ENCODE peak calls at places on chromosome 11, in eight cellular contexts. One of them, this sample, is unnamed.

GRCh38 chr11:86955674-86956522 is 703 bp upstream of the FZD4 start:
- DNase-seq in GM23248: peak
- DNase-seq in keratinocyte: no peak
- DNase-seq in GM23338: peak
- DNase-seq in HCT116: peak
- DNase-seq in fibroblast of lung: peak
- DNase-seq in DND-41: no peak
- DNase-seq in K562: peak
- DNase-seq in this sample: peak

GRCh38 chr11:75812542-75813040 is 2.4 kb upstream of the UVRAG start:
- DNase-seq in GM23248: no peak
- DNase-seq in keratinocyte: no peak
- DNase-seq in GM23338: peak
- DNase-seq in HCT116: no peak
- DNase-seq in fibroblast of lung: no peak
- DNase-seq in DND-41: no peak
- DNase-seq in K562: no peak
- DNase-seq in this sample: peak

GRCh38 chr11:73013021-73013420 is 129.1 kb downstream of the FCHSD2 start:
- DNase-seq in GM23248: no peak
- DNase-seq in keratinocyte: no peak
- DNase-seq in GM23338: no peak
- DNase-seq in HCT116: no peak
- DNase-seq in fibroblast of lung: no peak
- DNase-seq in DND-41: no peak
- DNase-seq in K562: no peak
- DNase-seq in this sample: no peak

GRCh38 chr11:76763573-76764348 is 19.4 kb upstream of the TSKU start:
- DNase-seq in GM23248: peak
- DNase-seq in keratinocyte: no peak
- DNase-seq in GM23338: no peak
- DNase-seq in HCT116: no peak
- DNase-seq in fibroblast of lung: peak
- DNase-seq in DND-41: no peak
- DNase-seq in K562: no peak
- DNase-seq in this sample: no peak

GRCh38 chr11:87097582-87097981 is 59.8 kb downstream of the TMEM135 start:
- DNase-seq in GM23248: peak
- DNase-seq in keratinocyte: peak
- DNase-seq in GM23338: peak
- DNase-seq in HCT116: peak
- DNase-seq in fibroblast of lung: peak
- DNase-seq in DND-41: peak
- DNase-seq in K562: peak
- DNase-seq in this sample: peak

GRCh38 chr11:113446112-113446511 is 29.1 kb downstream of the DRD2 start:
- DNase-seq in GM23248: peak
- DNase-seq in keratinocyte: no peak
- DNase-seq in GM23338: no peak
- DNase-seq in HCT116: no peak
- DNase-seq in fibroblast of lung: no peak
- DNase-seq in DND-41: no peak
- DNase-seq in K562: no peak
- DNase-seq in this sample: no peak

GRCh38 chr11:77590194-77590591 is 440 bp downstream of the AQP11 start:
- DNase-seq in GM23248: peak
- DNase-seq in keratinocyte: no peak
- DNase-seq in GM23338: peak
- DNase-seq in HCT116: no peak
- DNase-seq in fibroblast of lung: peak
- DNase-seq in DND-41: no peak
- DNase-seq in K562: no peak
- DNase-seq in this sample: no peak

GRCh38 chr11:120316880-120317688 is 8.0 kb upstream of the TLCD5 start:
- DNase-seq in GM23248: peak
- DNase-seq in keratinocyte: peak
- DNase-seq in GM23338: peak
- DNase-seq in HCT116: no peak
- DNase-seq in fibroblast of lung: peak
- DNase-seq in DND-41: no peak
- DNase-seq in K562: no peak
- DNase-seq in this sample: peak

GRCh38 chr11:19160839-19161238 is 40.9 kb downstream of the CSRP3 start:
- DNase-seq in GM23248: no peak
- DNase-seq in keratinocyte: no peak
- DNase-seq in GM23338: no peak
- DNase-seq in HCT116: no peak
- DNase-seq in fibroblast of lung: peak
- DNase-seq in DND-41: no peak
- DNase-seq in K562: no peak
- DNase-seq in this sample: no peak

GRCh38 chr11:33377100-33377851 is 120.1 kb downstream of the HIPK3 start:
- DNase-seq in GM23248: peak
- DNase-seq in keratinocyte: no peak
- DNase-seq in GM23338: no peak
- DNase-seq in HCT116: no peak
- DNase-seq in fibroblast of lung: no peak
- DNase-seq in DND-41: no peak
- DNase-seq in K562: no peak
- DNase-seq in this sample: no peak
- TF ChIP-seq EZH2 in GM23248: no peak
- TF ChIP-seq EZH2 in keratinocyte: no peak
- TF ChIP-seq EZH2 in GM23338: no peak
- TF ChIP-seq EZH2 in HCT116: no peak
- TF ChIP-seq EZH2 in fibroblast of lung: no peak
- TF ChIP-seq EZH2 in DND-41: no peak
- TF ChIP-seq EZH2 in K562: no peak
- TF ChIP-seq EZH2 in this sample: no peak

GRCh38 chr11:130157840-130158239 is 1.7 kb upstream of the ST14 start:
- DNase-seq in GM23248: no peak
- DNase-seq in keratinocyte: no peak
- DNase-seq in GM23338: no peak
- DNase-seq in HCT116: no peak
- DNase-seq in fibroblast of lung: no peak
- DNase-seq in DND-41: no peak
- DNase-seq in K562: no peak
- DNase-seq in this sample: no peak

GRCh38 chr11:130159657-130160459 is at the start of gene ST14:
- DNase-seq in GM23248: peak
- DNase-seq in keratinocyte: no peak
- DNase-seq in GM23338: peak
- DNase-seq in HCT116: no peak
- DNase-seq in fibroblast of lung: no peak
- DNase-seq in DND-41: no peak
- DNase-seq in K562: no peak
- DNase-seq in this sample: peak

GRCh38 chr11:130160460-130161090 is 993 bp downstream of the ST14 start:
- DNase-seq in GM23248: no peak
- DNase-seq in keratinocyte: no peak
- DNase-seq in GM23338: peak
- DNase-seq in HCT116: no peak
- DNase-seq in fibroblast of lung: no peak
- DNase-seq in DND-41: no peak
- DNase-seq in K562: no peak
- DNase-seq in this sample: no peak

GRCh38 chr11:130157111-130157510 is 2.5 kb upstream of the ST14 start:
- DNase-seq in GM23248: no peak
- DNase-seq in keratinocyte: no peak
- DNase-seq in GM23338: no peak
- DNase-seq in HCT116: no peak
- DNase-seq in fibroblast of lung: no peak
- DNase-seq in DND-41: no peak
- DNase-seq in K562: no peak
- DNase-seq in this sample: no peak

GRCh38 chr11:130159139-130159538 is 443 bp upstream of the ST14 start:
- DNase-seq in GM23248: no peak
- DNase-seq in keratinocyte: no peak
- DNase-seq in GM23338: peak
- DNase-seq in HCT116: no peak
- DNase-seq in fibroblast of lung: no peak
- DNase-seq in DND-41: no peak
- DNase-seq in K562: no peak
- DNase-seq in this sample: no peak
- TF ChIP-seq EZH2 in GM23248: no peak
- TF ChIP-seq EZH2 in keratinocyte: no peak
- TF ChIP-seq EZH2 in GM23338: no peak
- TF ChIP-seq EZH2 in HCT116: no peak
- TF ChIP-seq EZH2 in fibroblast of lung: peak
- TF ChIP-seq EZH2 in DND-41: no peak
- TF ChIP-seq EZH2 in K562: no peak
- TF ChIP-seq EZH2 in this sample: no peak

DNA sequence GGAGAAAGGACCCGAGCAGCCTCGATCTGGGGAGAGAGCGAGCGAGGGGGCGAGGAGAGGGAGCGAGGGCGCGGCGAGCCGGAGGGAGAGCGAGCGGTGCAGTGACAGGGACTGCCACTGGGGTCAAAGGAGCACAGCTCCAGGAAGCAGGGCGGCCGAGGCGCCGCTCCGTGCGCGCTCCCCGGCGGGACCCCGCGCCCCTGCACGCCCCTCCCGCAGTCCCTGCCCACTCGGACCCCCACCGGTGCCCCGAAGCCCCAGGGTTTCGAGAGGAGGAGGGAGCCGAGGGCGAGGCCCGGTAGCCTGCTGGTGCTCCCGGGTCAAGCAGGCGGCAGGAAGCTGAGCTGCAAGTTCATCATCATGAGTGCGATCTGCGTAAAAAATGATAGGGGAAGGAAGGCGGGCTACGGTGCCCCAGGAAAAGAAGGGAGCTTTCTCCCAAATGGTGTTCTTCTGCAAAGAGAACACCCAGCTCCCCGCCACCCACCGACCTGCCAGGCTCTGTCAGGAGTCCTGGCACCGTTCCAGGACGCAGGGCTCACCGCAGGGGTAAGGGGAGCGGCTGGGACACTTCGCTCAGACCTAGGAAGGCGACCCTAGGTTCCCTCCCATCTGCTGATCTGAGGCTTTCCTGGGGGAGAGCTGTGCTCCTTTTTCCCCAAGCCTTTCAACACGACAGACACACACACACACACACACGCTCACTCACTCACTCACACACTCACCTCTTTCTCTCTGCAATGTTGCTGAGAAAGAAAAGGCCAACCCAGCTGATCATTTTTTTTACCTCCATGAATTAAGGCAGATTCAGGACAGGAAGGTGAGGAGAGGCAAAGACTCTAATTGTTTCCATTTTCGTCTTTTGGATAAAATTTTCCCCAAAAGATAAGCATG is at the start of gene MPPED2:
- DNase-seq in GM23248: peak
- DNase-seq in keratinocyte: no peak
- DNase-seq in GM23338: peak
- DNase-seq in HCT116: no peak
- DNase-seq in fibroblast of lung: no peak
- DNase-seq in DND-41: no peak
- DNase-seq in K562: peak
- DNase-seq in this sample: no peak
- TF ChIP-seq EZH2 in GM23248: no peak
- TF ChIP-seq EZH2 in keratinocyte: no peak
- TF ChIP-seq EZH2 in GM23338: no peak
- TF ChIP-seq EZH2 in HCT116: no peak
- TF ChIP-seq EZH2 in fibroblast of lung: no peak
- TF ChIP-seq EZH2 in DND-41: no peak
- TF ChIP-seq EZH2 in K562: no peak
- TF ChIP-seq EZH2 in this sample: no peak

DNA sequence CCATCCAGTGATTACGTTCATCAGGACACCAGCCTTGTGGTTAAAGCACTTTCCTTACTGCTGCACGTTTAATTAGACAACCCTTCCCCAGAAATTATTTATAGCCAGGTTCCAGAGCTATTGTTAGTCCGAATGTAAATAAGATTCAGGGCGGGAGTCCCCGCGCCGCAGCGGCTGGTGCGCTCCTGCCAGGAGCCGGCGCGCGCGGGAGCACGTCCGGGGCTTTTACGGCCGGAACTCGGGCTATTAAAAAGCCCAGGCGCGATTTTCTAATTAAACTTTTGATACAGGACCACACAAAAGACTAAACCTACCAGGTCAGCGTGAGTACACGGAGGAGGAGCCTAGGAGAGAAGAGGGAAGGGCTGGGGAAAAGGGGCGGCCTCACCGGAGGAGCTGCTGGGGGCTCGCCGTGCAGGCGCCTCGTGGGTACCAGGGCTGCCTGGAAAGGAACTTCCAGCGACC is 538.2 kb downstream of the OPCML start:
- DNase-seq in GM23248: peak
- DNase-seq in keratinocyte: no peak
- DNase-seq in GM23338: peak
- DNase-seq in HCT116: no peak
- DNase-seq in fibroblast of lung: no peak
- DNase-seq in DND-41: no peak
- DNase-seq in K562: no peak
- DNase-seq in this sample: no peak
- TF ChIP-seq EZH2 in GM23248: no peak
- TF ChIP-seq EZH2 in keratinocyte: no peak
- TF ChIP-seq EZH2 in GM23338: peak
- TF ChIP-seq EZH2 in HCT116: no peak
- TF ChIP-seq EZH2 in fibroblast of lung: no peak
- TF ChIP-seq EZH2 in DND-41: no peak
- TF ChIP-seq EZH2 in K562: no peak
- TF ChIP-seq EZH2 in this sample: no peak

GRCh38 chr11:45665933-45666647 is 668 bp upstream of the CHST1 start:
- DNase-seq in GM23248: peak
- DNase-seq in keratinocyte: no peak
- DNase-seq in GM23338: no peak
- DNase-seq in HCT116: no peak
- DNase-seq in fibroblast of lung: peak
- DNase-seq in DND-41: peak
- DNase-seq in K562: no peak
- DNase-seq in this sample: no peak

GRCh38 chr11:45663486-45664375 is 1.7 kb downstream of the CHST1 start:
- DNase-seq in GM23248: peak
- DNase-seq in keratinocyte: no peak
- DNase-seq in GM23338: no peak
- DNase-seq in HCT116: no peak
- DNase-seq in fibroblast of lung: no peak
- DNase-seq in DND-41: no peak
- DNase-seq in K562: no peak
- DNase-seq in this sample: no peak

GRCh38 chr11:45665206-45665932 is at the start of gene CHST1:
- DNase-seq in GM23248: peak
- DNase-seq in keratinocyte: no peak
- DNase-seq in GM23338: peak
- DNase-seq in HCT116: no peak
- DNase-seq in fibroblast of lung: no peak
- DNase-seq in DND-41: peak
- DNase-seq in K562: no peak
- DNase-seq in this sample: peak

GRCh38 chr11:45662665-45663485 is 2.5 kb downstream of the CHST1 start:
- DNase-seq in GM23248: peak
- DNase-seq in keratinocyte: no peak
- DNase-seq in GM23338: peak
- DNase-seq in HCT116: no peak
- DNase-seq in fibroblast of lung: peak
- DNase-seq in DND-41: peak
- DNase-seq in K562: peak
- DNase-seq in this sample: no peak

GRCh38 chr11:45664376-45665205 is 831 bp downstream of the CHST1 start:
- DNase-seq in GM23248: no peak
- DNase-seq in keratinocyte: no peak
- DNase-seq in GM23338: peak
- DNase-seq in HCT116: no peak
- DNase-seq in fibroblast of lung: no peak
- DNase-seq in DND-41: peak
- DNase-seq in K562: no peak
- DNase-seq in this sample: no peak
- TF ChIP-seq EZH2 in GM23248: peak
- TF ChIP-seq EZH2 in keratinocyte: peak
- TF ChIP-seq EZH2 in GM23338: peak
- TF ChIP-seq EZH2 in HCT116: no peak
- TF ChIP-seq EZH2 in fibroblast of lung: peak
- TF ChIP-seq EZH2 in DND-41: peak
- TF ChIP-seq EZH2 in K562: no peak
- TF ChIP-seq EZH2 in this sample: no peak